ENCODE peak calls at places on chromosomes 7 and 10, in eight cellular contexts. One of them, this sample, is unnamed.

GRCh38 chr7:115654384-115655181 is 376.0 kb downstream of the TFEC start:
- DNase-seq in AG09309: no peak
- DNase-seq in transverse colon: no peak
- DNase-seq in PC-9: no peak
- DNase-seq in right cardiac atrium: no peak
- DNase-seq in effector memory CD4-positive, alpha-beta T cell: no peak
- DNase-seq in SJCRH30: no peak
- DNase-seq in prostate gland: no peak
- DNase-seq in this sample: no peak

GRCh38 chr7:139702811-139703467 is 74.9 kb downstream of the HIPK2 start:
- DNase-seq in AG09309: no peak
- DNase-seq in transverse colon: peak
- DNase-seq in PC-9: no peak
- DNase-seq in right cardiac atrium: no peak
- DNase-seq in effector memory CD4-positive, alpha-beta T cell: no peak
- DNase-seq in SJCRH30: no peak
- DNase-seq in prostate gland: no peak
- DNase-seq in this sample: no peak

GRCh38 chr7:99224263-99224947 is 16.5 kb upstream of the KPNA7 start:
- DNase-seq in AG09309: no peak
- DNase-seq in transverse colon: peak
- DNase-seq in PC-9: peak
- DNase-seq in right cardiac atrium: no peak
- DNase-seq in effector memory CD4-positive, alpha-beta T cell: no peak
- DNase-seq in SJCRH30: no peak
- DNase-seq in prostate gland: peak
- DNase-seq in this sample: no peak

GRCh38 chr7:44244282-44244681 is 43.5 kb downstream of the YKT6 start:
- DNase-seq in AG09309: no peak
- DNase-seq in transverse colon: no peak
- DNase-seq in PC-9: no peak
- DNase-seq in right cardiac atrium: no peak
- DNase-seq in effector memory CD4-positive, alpha-beta T cell: no peak
- DNase-seq in SJCRH30: peak
- DNase-seq in prostate gland: no peak
- DNase-seq in this sample: peak

GRCh38 chr10:122590158-122590557 is 29.6 kb downstream of the DMBT1 start:
- DNase-seq in AG09309: no peak
- DNase-seq in transverse colon: no peak
- DNase-seq in PC-9: no peak
- DNase-seq in right cardiac atrium: no peak
- DNase-seq in effector memory CD4-positive, alpha-beta T cell: no peak
- DNase-seq in SJCRH30: no peak
- DNase-seq in prostate gland: no peak
- DNase-seq in this sample: no peak

GRCh38 chr10:81961451-81962184 is 86.6 kb downstream of the NRG3 start:
- DNase-seq in AG09309: no peak
- DNase-seq in transverse colon: no peak
- DNase-seq in PC-9: no peak
- DNase-seq in right cardiac atrium: no peak
- DNase-seq in effector memory CD4-positive, alpha-beta T cell: no peak
- DNase-seq in SJCRH30: no peak
- DNase-seq in prostate gland: no peak
- DNase-seq in this sample: no peak

GRCh38 chr7:111827863-111828504 is 265.7 kb upstream of the IMMP2L start:
- DNase-seq in AG09309: no peak
- DNase-seq in transverse colon: no peak
- DNase-seq in PC-9: peak
- DNase-seq in right cardiac atrium: no peak
- DNase-seq in effector memory CD4-positive, alpha-beta T cell: no peak
- DNase-seq in SJCRH30: no peak
- DNase-seq in prostate gland: no peak
- DNase-seq in this sample: no peak

GRCh38 chr7:32206488-32206887 is 136.3 kb upstream of the PDE1C start:
- DNase-seq in AG09309: no peak
- DNase-seq in transverse colon: no peak
- DNase-seq in PC-9: no peak
- DNase-seq in right cardiac atrium: no peak
- DNase-seq in effector memory CD4-positive, alpha-beta T cell: no peak
- DNase-seq in SJCRH30: no peak
- DNase-seq in prostate gland: no peak
- DNase-seq in this sample: no peak

GRCh38 chr10:131896403-131896802 is 4.4 kb upstream of the PPP2R2D start:
- DNase-seq in AG09309: no peak
- DNase-seq in transverse colon: no peak
- DNase-seq in PC-9: no peak
- DNase-seq in right cardiac atrium: no peak
- DNase-seq in effector memory CD4-positive, alpha-beta T cell: no peak
- DNase-seq in SJCRH30: no peak
- DNase-seq in prostate gland: no peak
- DNase-seq in this sample: peak

GRCh38 chr7:78039791-78040776 is 241.5 kb downstream of the PHTF2 start:
- DNase-seq in AG09309: no peak
- DNase-seq in transverse colon: peak
- DNase-seq in PC-9: no peak
- DNase-seq in right cardiac atrium: peak
- DNase-seq in effector memory CD4-positive, alpha-beta T cell: peak
- DNase-seq in SJCRH30: no peak
- DNase-seq in prostate gland: no peak
- DNase-seq in this sample: peak

GRCh38 chr7:115499966-115500365 is 530.6 kb downstream of the TFEC start:
- DNase-seq in AG09309: no peak
- DNase-seq in transverse colon: no peak
- DNase-seq in PC-9: no peak
- DNase-seq in right cardiac atrium: no peak
- DNase-seq in effector memory CD4-positive, alpha-beta T cell: no peak
- DNase-seq in SJCRH30: no peak
- DNase-seq in prostate gland: no peak
- DNase-seq in this sample: no peak

GRCh38 chr7:40199076-40199802 is 64.4 kb downstream of the SUGCT start:
- DNase-seq in AG09309: peak
- DNase-seq in transverse colon: no peak
- DNase-seq in PC-9: peak
- DNase-seq in right cardiac atrium: no peak
- DNase-seq in effector memory CD4-positive, alpha-beta T cell: no peak
- DNase-seq in SJCRH30: no peak
- DNase-seq in prostate gland: no peak
- DNase-seq in this sample: no peak

GRCh38 chr10:132231656-132232552 is 45.2 kb downstream of the DPYSL4 start:
- DNase-seq in AG09309: no peak
- DNase-seq in transverse colon: no peak
- DNase-seq in PC-9: no peak
- DNase-seq in right cardiac atrium: no peak
- DNase-seq in effector memory CD4-positive, alpha-beta T cell: no peak
- DNase-seq in SJCRH30: no peak
- DNase-seq in prostate gland: no peak
- DNase-seq in this sample: no peak

GRCh38 chr10:73591578-73591902 is 398 bp upstream of the USP54 start:
- DNase-seq in AG09309: no peak
- DNase-seq in transverse colon: no peak
- DNase-seq in PC-9: no peak
- DNase-seq in right cardiac atrium: no peak
- DNase-seq in effector memory CD4-positive, alpha-beta T cell: no peak
- DNase-seq in SJCRH30: peak
- DNase-seq in prostate gland: no peak
- DNase-seq in this sample: no peak

GRCh38 chr7:27394871-27395270 is 152.3 kb downstream of the EVX1 start:
- DNase-seq in AG09309: no peak
- DNase-seq in transverse colon: no peak
- DNase-seq in PC-9: no peak
- DNase-seq in right cardiac atrium: no peak
- DNase-seq in effector memory CD4-positive, alpha-beta T cell: no peak
- DNase-seq in SJCRH30: no peak
- DNase-seq in prostate gland: no peak
- DNase-seq in this sample: no peak

GRCh38 chr10:123561145-123561448 is 105.1 kb upstream of the GPR26 start:
- DNase-seq in AG09309: no peak
- DNase-seq in transverse colon: no peak
- DNase-seq in PC-9: no peak
- DNase-seq in right cardiac atrium: no peak
- DNase-seq in effector memory CD4-positive, alpha-beta T cell: no peak
- DNase-seq in SJCRH30: no peak
- DNase-seq in prostate gland: no peak
- DNase-seq in this sample: no peak

GRCh38 chr10:112429654-112430230 is 17.0 kb downstream of the ZDHHC6 start:
- DNase-seq in AG09309: no peak
- DNase-seq in transverse colon: no peak
- DNase-seq in PC-9: no peak
- DNase-seq in right cardiac atrium: no peak
- DNase-seq in effector memory CD4-positive, alpha-beta T cell: no peak
- DNase-seq in SJCRH30: no peak
- DNase-seq in prostate gland: no peak
- DNase-seq in this sample: no peak

GRCh38 chr7:94239661-94240234 is 154.9 kb upstream of the COL1A2 start:
- DNase-seq in AG09309: no peak
- DNase-seq in transverse colon: no peak
- DNase-seq in PC-9: no peak
- DNase-seq in right cardiac atrium: peak
- DNase-seq in effector memory CD4-positive, alpha-beta T cell: no peak
- DNase-seq in SJCRH30: no peak
- DNase-seq in prostate gland: no peak
- DNase-seq in this sample: no peak

GRCh38 chr10:69338547-69339450 is 60.5 kb downstream of the HK1 start:
- DNase-seq in AG09309: no peak
- DNase-seq in transverse colon: no peak
- DNase-seq in PC-9: no peak
- DNase-seq in right cardiac atrium: no peak
- DNase-seq in effector memory CD4-positive, alpha-beta T cell: no peak
- DNase-seq in SJCRH30: no peak
- DNase-seq in prostate gland: no peak
- DNase-seq in this sample: no peak
- H3K4me3 ChIP-seq in AG09309: no peak
- H3K4me3 ChIP-seq in transverse colon: no peak
- H3K4me3 ChIP-seq in PC-9: no peak
- H3K4me3 ChIP-seq in right cardiac atrium: no peak
- H3K4me3 ChIP-seq in effector memory CD4-positive, alpha-beta T cell: no peak
- H3K4me3 ChIP-seq in SJCRH30: no peak
- H3K4me3 ChIP-seq in prostate gland: no peak
- H3K4me3 ChIP-seq in this sample: no peak

DNA sequence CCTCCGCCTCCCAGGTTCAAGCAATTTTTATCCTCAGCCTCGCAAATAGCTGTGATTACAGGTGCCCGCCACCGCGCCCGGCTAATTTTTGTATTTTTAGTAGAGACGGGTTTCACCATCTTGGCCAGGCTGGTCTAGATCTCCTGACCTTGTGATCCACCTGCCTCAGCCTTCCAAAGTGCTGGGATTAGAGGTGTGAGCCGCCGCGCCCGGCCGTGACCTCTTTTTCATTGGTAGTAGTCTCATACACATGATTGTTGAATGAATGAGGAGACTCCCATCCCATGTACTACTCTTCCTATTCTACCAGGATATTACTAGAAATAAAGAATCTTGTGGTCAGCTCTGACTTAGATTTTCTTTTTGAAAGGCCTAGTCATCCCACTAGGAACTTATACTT is 56.8 kb downstream of the ARID5B start:
- DNase-seq in AG09309: no peak
- DNase-seq in transverse colon: no peak
- DNase-seq in PC-9: no peak
- DNase-seq in right cardiac atrium: no peak
- DNase-seq in effector memory CD4-positive, alpha-beta T cell: no peak
- DNase-seq in SJCRH30: no peak
- DNase-seq in prostate gland: no peak
- DNase-seq in this sample: no peak
- H3K4me3 ChIP-seq in AG09309: no peak
- H3K4me3 ChIP-seq in transverse colon: no peak
- H3K4me3 ChIP-seq in PC-9: no peak
- H3K4me3 ChIP-seq in right cardiac atrium: no peak
- H3K4me3 ChIP-seq in effector memory CD4-positive, alpha-beta T cell: no peak
- H3K4me3 ChIP-seq in SJCRH30: no peak
- H3K4me3 ChIP-seq in prostate gland: no peak
- H3K4me3 ChIP-seq in this sample: no peak

GRCh38 chr10:56623064-56623463 is 262.0 kb upstream of the ZWINT start:
- DNase-seq in AG09309: no peak
- DNase-seq in transverse colon: no peak
- DNase-seq in PC-9: no peak
- DNase-seq in right cardiac atrium: no peak
- DNase-seq in effector memory CD4-positive, alpha-beta T cell: no peak
- DNase-seq in SJCRH30: no peak
- DNase-seq in prostate gland: no peak
- DNase-seq in this sample: no peak

GRCh38 chr10:56622335-56622973 is 261.4 kb upstream of the ZWINT start:
- DNase-seq in AG09309: no peak
- DNase-seq in transverse colon: no peak
- DNase-seq in PC-9: no peak
- DNase-seq in right cardiac atrium: no peak
- DNase-seq in effector memory CD4-positive, alpha-beta T cell: no peak
- DNase-seq in SJCRH30: no peak
- DNase-seq in prostate gland: no peak
- DNase-seq in this sample: no peak

DNA sequence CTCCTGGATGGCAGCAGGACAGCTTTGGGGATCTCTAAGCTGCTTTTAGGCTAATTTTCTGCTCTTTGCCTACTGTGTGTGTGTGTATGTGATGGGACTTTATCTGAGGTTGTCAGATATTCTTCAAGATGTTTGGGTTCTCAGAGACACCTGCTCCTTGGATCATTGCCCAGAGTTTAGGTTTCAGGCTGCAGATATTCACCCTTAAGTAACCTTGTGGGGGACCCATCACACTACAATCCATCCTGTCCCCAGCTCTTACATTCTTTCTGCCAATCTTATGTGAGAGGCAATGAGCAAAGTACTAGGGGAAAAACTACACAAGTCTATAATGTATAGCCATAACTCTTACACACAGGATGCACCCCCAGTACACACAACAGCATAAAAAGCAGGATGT is 263.0 kb upstream of the ZWINT start:
- DNase-seq in AG09309: no peak
- DNase-seq in transverse colon: no peak
- DNase-seq in PC-9: no peak
- DNase-seq in right cardiac atrium: no peak
- DNase-seq in effector memory CD4-positive, alpha-beta T cell: no peak
- DNase-seq in SJCRH30: no peak
- DNase-seq in prostate gland: no peak
- DNase-seq in this sample: no peak
- H3K4me3 ChIP-seq in AG09309: no peak
- H3K4me3 ChIP-seq in transverse colon: no peak
- H3K4me3 ChIP-seq in PC-9: no peak
- H3K4me3 ChIP-seq in right cardiac atrium: no peak
- H3K4me3 ChIP-seq in effector memory CD4-positive, alpha-beta T cell: no peak
- H3K4me3 ChIP-seq in SJCRH30: no peak
- H3K4me3 ChIP-seq in prostate gland: no peak
- H3K4me3 ChIP-seq in this sample: no peak

DNA sequence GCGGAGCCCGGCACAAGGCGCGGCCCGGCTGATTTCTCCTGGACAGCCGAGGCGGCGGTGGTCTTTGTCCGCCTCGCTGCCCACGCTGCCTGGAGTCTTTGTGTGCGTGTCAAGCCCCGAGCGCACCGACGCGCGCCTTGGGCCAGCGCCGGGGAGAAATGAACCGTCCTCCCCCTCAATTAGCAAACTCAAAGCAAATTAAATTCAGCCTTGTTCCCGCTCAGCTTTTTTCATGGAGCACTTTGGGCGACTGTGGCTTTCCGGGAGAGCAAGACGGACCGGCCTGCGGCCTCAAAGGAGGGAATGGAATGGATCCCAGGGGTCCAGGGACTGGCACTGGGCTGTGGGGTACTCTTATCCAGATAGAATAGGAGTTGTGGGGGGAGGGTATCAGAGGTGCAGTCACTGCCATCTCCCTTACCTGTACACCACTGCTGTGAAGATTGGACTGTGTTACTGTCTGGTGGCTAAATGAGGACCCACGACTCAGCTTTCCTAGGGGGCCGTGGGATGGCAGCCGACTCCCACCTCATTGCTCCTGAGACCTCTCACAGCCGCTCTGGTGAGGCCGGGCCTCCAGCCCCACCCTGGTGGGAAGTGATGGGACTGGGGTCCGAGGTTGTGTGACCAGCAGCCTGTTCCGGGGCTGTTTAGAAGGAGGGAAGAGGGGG is 4.2 kb downstream of the EMX2 start:
- DNase-seq in AG09309: no peak
- DNase-seq in transverse colon: no peak
- DNase-seq in PC-9: no peak
- DNase-seq in right cardiac atrium: no peak
- DNase-seq in effector memory CD4-positive, alpha-beta T cell: no peak
- DNase-seq in SJCRH30: no peak
- DNase-seq in prostate gland: no peak
- DNase-seq in this sample: no peak
- H3K4me3 ChIP-seq in AG09309: no peak
- H3K4me3 ChIP-seq in transverse colon: no peak
- H3K4me3 ChIP-seq in PC-9: no peak
- H3K4me3 ChIP-seq in right cardiac atrium: no peak
- H3K4me3 ChIP-seq in effector memory CD4-positive, alpha-beta T cell: no peak
- H3K4me3 ChIP-seq in SJCRH30: no peak
- H3K4me3 ChIP-seq in prostate gland: no peak
- H3K4me3 ChIP-seq in this sample: no peak

This sample was measured in CD8-positive, alpha-beta memory T cell.